ENCODE peak calls at places on chromosomes 13 and 19, in seven cellular contexts. W is left cardiac atrium; S is hypothalamus; F is GM23248; H is CD8-positive, alpha-beta memory T cell; D is uterus; L is naive thymus-derived CD8-positive, alpha-beta T cell. Y is an unnamed sample.

GRCh38 chr19:2495130-2495641 is 19.3 kb downstream of the GADD45B start:
- DNase-seq in L (no peak), F (peak; percentile 95), S (no peak), W (peak; percentile 88), H (no peak), D (peak; percentile 70), Y (peak; percentile 74)

GRCh38 chr13:98470920-98471319 is 106.0 kb downstream of the STK24 start:
- DNase-seq in H (no peak), W (no peak), F (no peak), S (no peak), L (no peak), D (no peak), Y (no peak)

GRCh38 chr13:96527497-96527896 is 437.6 kb downstream of the HS6ST3 start:
- DNase-seq in D (no peak), F (no peak), S (no peak), W (no peak), H (no peak), L (no peak), Y (no peak)

GRCh38 chr13:100131863-100132574 is 43.1 kb downstream of the PCCA start:
- DNase-seq in L (no peak), S (no peak), H (no peak), D (no peak), F (peak; percentile 96), W (no peak), Y (peak; percentile 57)

GRCh38 chr19:32178841-32179410 is 166.5 kb upstream of the ZNF507 start:
- DNase-seq in W (no peak), S (no peak), L (no peak), D (no peak), F (no peak), H (no peak), Y (no peak)

GRCh38 chr19:1214862-1215731 is 9.5 kb downstream of the STK11 start:
- DNase-seq in S (peak; percentile 51), F (peak; percentile 53), H (no peak), D (peak; percentile 52), L (no peak), W (peak; percentile 77), Y (no peak)

GRCh38 chr19:48085904-48086864 is 24.4 kb downstream of the PLA2G4C start:
- DNase-seq in W (no peak), L (no peak), F (no peak), H (no peak), S (no peak), D (no peak), Y (no peak)

GRCh38 chr13:27159806-27160563 is 11.6 kb downstream of the USP12 start:
- DNase-seq in D (no peak), H (no peak), L (no peak), W (no peak), S (no peak), F (no peak), Y (no peak)

GRCh38 chr19:17319473-17320238 is 10.3 kb downstream of the DDA1 start:
- DNase-seq in L (no peak), F (no peak), S (no peak), D (no peak), H (no peak), W (no peak), Y (no peak)

GRCh38 chr19:51129716-51130115 is 5.0 kb downstream of the SIGLEC9 start:
- DNase-seq in F (no peak), L (no peak), H (no peak), D (no peak), S (no peak), W (no peak), Y (no peak)